ENCODE peak calls at places on chromosomes 16 and 17, in four cellular contexts. A, T, E and W are unnamed samples.

GRCh38 chr16:80948886-80949502 is 57.7 kb downstream of the CMC2 start:
- DNase-seq in A (peak), T (peak), E (no peak), W (peak)

GRCh38 chr17:36949461-36949927 is 740 bp downstream of the AATF start:
- DNase-seq in A (peak), T (no peak), E (no peak), W (no peak)

GRCh38 chr16:65967376-65967775 is 399.1 kb upstream of the CDH5 start:
- DNase-seq in A (peak), T (no peak), E (no peak), W (no peak)

GRCh38 chr17:39968731-39969130 is 5.9 kb downstream of the GSDMA start:
- DNase-seq in A (no peak), T (no peak), E (no peak), W (no peak)

GRCh38 chr17:35160354-35161201 is 13.0 kb downstream of the UNC45B start:
- DNase-seq in A (no peak), T (no peak), E (no peak), W (no peak)

GRCh38 chr16:83813818-83814653 is 6.3 kb downstream of the HSBP1 start:
- DNase-seq in A (peak), T (peak), E (no peak), W (peak)

GRCh38 chr17:33661975-33662374 is 368.9 kb upstream of the ASIC2 start:
- DNase-seq in A (no peak), T (no peak), E (no peak), W (no peak)

GRCh38 chr17:70119961-70120360 is 44.9 kb downstream of the KCNJ16 start:
- DNase-seq in A (no peak), T (no peak), E (no peak), W (peak)

GRCh38 chr17:11948791-11949190 is 48.5 kb downstream of the ZNF18 start:
- DNase-seq in A (peak), T (no peak), E (no peak), W (peak)

GRCh38 chr16:69179255-69180010 is 7.5 kb upstream of the SNTB2 start:
- DNase-seq in A (peak), T (no peak), E (no peak), W (peak)

GRCh38 chr17:77356690-77357201 is 216.0 kb downstream of the SEC14L1 start:
- DNase-seq in A (no peak), T (no peak), E (peak), W (no peak)

GRCh38 chr16:85393674-85394510 is 219.2 kb upstream of the GSE1 start:
- DNase-seq in A (peak), T (peak), E (no peak), W (peak)

GRCh38 chr16:89822188-89823086 is 5.8 kb upstream of the SPIRE2 start:
- DNase-seq in A (no peak), T (peak), E (no peak), W (no peak)

GRCh38 chr17:60164697-60165096 is 14.9 kb downstream of the CA4 start:
- DNase-seq in A (no peak), T (no peak), E (peak), W (no peak)

GRCh38 chr16:57245472-57246113 is 534 bp downstream of the ARL2BP start:
- DNase-seq in A (no peak), T (peak), E (no peak), W (peak)

GRCh38 chr16:75065149-75065807 is 51.3 kb downstream of the LDHD start:
- DNase-seq in A (no peak), T (peak), E (no peak), W (no peak)

GRCh38 chr16:1381655-1382406 is 30.1 kb downstream of the GNPTG start:
- DNase-seq in A (no peak), T (no peak), E (no peak), W (no peak)

GRCh38 chr17:78133971-78134898 is 3.7 kb downstream of the TMC8 start:
- DNase-seq in A (peak), T (peak), E (no peak), W (peak)

GRCh38 chr17:41707803-41708669 is 4.1 kb upstream of the GAST start:
- DNase-seq in A (no peak), T (no peak), E (no peak), W (no peak)

GRCh38 chr17:51365090-51365489 is 104.7 kb downstream of the UTP18 start:
- DNase-seq in A (no peak), T (no peak), E (no peak), W (no peak)

GRCh38 chr17:27381007-27381501 is 75.2 kb upstream of the KSR1 start:
- DNase-seq in A (peak), T (peak), E (no peak), W (peak)

GRCh38 chr17:33498069-33498468 is 205.0 kb upstream of the ASIC2 start:
- DNase-seq in A (no peak), T (no peak), E (no peak), W (peak)

GRCh38 chr17:29181226-29181625 is 1.0 kb upstream of the MYO18A start:
- DNase-seq in A (no peak), T (no peak), E (peak), W (no peak)

DNA sequence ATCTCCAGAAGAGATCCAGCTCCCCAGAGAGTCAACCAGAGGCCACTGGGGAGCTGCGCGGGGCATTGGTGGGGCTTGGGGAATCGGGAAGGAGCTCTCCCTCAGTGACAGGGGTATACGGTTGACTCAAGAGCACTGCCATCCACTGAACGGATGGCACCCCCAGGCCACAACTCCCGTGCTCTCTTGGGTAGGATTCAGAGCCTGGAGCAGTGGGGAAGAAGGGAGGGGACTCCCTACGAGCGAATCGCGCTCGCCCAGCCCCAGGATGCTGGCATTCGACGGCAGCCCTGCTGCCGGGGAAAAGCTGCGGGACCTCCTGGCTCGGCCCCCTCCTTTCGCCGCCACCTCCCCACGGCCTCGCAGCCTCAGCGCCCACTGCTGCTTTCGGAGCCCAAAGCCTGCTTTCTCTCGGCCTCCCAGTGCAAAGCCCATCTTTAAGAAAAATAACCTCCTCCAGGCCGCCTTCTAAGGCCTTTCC is 532 bp upstream of the TPPP3 start:
- DNase-seq in A (no peak), T (no peak), E (no peak), W (no peak)
- H3K4me3 ChIP-seq in A (peak), T (no peak), E (peak), W (no peak)

DNA sequence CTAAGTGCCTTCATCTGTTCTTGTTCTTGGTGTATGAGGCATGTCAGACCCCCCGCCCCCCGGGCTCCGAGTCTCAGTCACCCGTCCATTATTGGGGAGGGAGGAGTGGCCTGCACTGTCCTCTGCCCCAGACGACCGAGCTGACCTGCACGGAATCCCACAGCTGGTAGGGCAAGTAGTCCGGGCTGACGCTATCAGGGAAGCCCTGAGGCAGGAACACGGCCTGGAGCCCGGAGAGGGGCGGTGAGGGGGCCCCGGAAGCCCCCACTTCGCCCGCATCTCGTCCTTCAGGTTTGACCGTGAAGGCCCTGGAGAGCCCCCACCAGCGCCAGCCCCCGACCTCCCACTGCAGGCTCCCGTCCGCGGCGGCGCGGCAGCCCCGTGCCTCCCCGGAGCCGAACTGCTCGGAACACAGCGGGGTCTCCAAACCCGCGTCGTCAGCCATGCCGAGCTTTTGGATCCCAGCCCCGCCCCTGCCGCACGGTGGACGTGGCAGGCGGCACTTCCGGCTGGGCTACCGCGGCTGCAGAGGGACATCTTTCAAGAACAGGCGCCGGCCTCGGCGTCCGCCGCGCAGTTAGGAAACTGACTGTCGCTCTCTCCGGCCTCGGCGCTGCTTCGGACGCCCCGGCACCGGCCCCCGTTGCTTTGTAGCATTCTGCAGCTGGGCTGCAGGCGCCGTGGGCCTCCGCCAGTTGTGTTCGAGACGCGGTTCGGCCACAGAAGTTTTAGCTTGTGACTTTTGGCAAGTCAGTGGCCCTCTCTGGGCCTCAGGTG is at the start of gene RUSF1:
- DNase-seq in A (peak), T (peak), E (peak), W (peak)
- TF ChIP-seq CTCF in A (no peak), T (no peak), E (no peak), W (no peak)

GRCh38 chr17:48728232-48729231 is at the start of gene HOXB13:
- DNase-seq in A (peak), T (peak), E (no peak), W (peak)
- H3K4me3 ChIP-seq in A (peak), T (peak), E (peak), W (no peak)

DNA sequence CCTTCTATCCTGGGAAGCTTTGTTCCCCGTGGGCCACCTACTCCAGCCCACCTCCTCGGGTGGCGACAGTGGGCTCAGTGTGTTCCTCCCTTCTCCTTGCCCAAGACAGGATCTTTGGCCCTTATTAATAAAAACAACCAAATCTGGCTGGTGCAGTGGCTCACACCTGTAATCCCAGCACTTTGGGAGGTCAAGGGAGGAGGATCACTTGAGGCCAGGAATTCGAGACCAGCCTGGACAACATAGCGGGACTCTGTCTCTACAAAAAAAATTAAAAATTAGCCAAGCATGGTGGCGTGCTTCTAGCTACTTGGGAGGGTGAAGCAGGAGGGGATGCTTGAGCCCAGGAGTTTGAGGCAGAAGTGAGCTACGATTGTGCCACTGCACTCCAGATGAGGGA is 42.2 kb downstream of the SOCS1 start:
- DNase-seq in A (no peak), T (no peak), E (no peak), W (no peak)
- TF ChIP-seq CTCF in A (no peak), T (no peak), E (no peak), W (no peak)

DNA sequence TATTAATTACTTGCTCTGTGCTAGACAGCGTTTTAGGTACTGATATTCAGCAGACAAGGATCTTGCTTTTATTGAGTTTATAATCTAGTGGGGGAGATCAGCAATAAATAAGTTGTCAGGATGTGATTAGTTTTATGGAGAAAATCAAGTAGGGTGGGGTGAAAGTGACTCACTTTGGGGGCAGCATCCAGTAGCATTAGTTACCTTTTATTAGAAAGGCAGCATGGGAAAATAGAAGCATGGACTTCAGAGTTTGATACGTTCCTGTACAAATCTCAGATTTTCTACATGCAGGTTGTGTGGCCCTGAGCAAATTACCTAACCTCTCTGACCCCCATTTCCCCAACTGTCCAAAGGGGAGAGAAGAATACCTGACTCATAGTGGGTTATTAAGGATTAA is 42.5 kb downstream of the SPECC1 start:
- DNase-seq in A (no peak), T (no peak), E (no peak), W (no peak)
- H3K4me3 ChIP-seq in A (no peak), T (no peak), E (no peak), W (no peak)

DNA sequence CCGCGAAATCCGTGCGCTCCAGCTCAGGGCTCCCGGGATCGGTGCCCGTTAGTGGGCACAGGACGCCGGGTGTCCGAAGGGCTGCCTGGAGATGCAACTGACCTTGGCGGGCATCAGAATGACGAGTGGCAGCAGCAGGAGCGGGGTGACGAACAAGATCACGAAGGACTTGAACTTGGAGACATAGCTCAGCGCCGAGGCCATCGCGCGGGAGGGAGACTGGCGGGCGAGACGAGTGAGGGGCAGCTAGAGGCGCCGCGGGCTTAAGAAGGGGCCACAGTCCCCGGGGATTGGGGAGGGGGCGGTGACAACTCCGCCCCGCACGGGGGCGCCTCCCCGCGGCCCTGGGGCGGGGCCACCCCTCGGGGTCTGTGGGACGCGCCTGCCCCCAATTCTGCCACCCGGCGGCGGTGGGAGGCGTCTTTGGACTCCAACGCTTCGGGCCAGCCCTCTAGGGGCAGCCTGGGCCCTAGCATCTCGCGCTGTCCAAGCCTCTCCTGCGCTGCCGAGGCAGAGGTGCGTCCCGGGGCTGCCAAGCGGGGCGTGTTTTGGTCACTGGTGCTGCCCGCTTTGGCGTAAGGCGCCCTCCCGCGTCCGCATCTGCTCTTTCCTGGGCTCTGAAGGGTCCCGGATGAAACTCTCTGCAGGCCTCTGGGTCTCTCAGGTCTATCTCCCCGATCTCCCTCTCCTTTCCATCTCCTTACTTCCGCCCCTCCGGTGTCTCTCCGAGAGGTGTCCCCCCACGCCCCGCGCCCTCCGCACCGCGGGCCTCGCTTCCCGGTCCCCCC is at the start of gene SLC13A5:
- DNase-seq in A (no peak), T (no peak), E (no peak), W (peak)
- TF ChIP-seq CTCF in A (peak), T (no peak), E (no peak), W (peak)

DNA sequence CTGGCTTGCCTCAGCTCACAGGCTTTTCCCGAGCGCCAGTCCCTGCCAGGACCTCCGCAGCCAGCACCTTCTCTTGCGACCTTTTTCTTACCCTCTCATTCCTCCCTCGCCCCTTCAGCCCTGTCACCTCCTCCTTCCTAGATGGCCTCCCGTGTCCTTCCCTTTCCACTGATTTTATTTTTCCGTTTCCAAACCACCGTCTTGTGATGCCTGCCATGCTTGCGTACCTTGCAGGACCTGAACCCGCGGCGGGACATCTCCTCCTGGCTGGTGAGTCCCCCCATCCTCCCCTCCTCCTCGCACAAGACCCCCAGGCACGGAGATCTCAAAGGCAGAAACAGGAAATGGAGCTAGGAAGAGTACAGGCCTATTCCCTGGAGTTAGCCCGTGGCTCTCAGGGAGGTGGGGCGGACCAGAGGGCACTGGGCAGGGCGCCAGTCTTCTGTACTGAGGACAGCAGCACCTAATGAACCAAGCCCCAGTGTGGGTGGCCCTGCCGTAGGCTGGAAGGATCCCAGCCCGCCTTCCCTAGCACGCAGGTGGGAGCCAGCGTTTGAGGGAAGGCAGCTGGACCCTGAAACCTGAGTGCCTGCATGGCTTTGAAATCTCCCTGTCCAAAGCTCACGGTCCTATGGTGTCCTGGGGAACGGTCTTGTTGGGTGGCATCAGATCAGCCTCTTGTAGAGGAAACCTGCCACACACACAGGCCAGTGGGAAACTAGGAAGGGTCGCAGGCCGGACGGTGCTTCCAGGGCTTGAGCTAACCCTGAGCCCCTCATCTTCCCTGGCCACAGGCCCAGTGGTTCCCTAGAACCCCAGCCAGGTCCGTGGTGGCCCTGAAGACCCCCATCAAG is 612 bp downstream of the CISD3 start:
- DNase-seq in A (peak), T (no peak), E (peak), W (peak)
- H3K4me3 ChIP-seq in A (peak), T (peak), E (peak), W (peak)

DNA sequence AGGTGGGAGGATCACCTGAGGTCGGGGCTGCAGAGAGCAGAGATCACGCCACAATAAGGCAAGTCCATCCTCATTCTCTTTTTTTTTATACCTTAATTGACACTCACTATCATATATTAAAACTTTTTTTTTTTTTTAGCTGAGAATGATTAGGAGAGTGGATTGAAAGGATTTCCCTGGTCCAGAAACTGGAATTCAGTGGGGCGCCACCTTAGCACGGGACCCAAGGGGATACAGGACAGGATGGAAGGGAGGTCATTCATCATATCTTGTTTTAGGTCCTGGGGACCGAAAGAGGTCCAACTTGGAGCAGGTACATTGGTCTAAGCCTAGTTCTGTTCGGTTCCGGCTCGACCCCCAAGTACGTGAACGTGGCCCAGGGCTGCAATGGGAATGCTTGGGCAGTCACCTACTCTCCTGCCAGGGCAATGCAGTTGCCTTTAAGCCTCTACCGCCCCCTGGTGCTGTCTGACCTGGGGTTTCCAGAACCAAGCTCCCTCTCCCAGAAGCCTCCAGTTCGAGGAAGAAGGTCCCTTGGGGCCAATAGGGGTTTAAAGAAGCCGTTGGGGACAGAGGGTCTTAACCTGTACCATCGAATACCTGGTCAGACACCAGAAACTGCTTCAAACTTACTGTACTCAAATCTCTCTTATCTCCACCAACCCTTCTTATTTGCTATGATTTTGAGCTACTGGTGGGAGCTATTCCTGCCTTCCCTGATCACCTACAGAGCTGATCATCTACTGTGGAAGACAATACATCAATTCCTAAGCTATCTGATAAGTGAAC is 19.9 kb upstream of the GPATCH8 start:
- DNase-seq in A (peak), T (peak), E (no peak), W (peak)
- TF ChIP-seq CTCF in A (peak), T (peak), E (peak), W (peak)